ENCODE peak calls at places on chromosomes 3 and 15, in five cellular contexts. D is HFFc6, A is cardiac fibroblast, L is neural crest cell, H is RWPE1. K is an unnamed sample.

GRCh38 chr3:72520690-72521308 is 327.4 kb downstream of the SHQ1 start:
- DNase-seq in D (peak), H (peak), L (no peak), A (peak), K (peak)

GRCh38 chr3:106299300-106300098 is 430.7 kb upstream of the CBLB start:
- DNase-seq in H (peak), A (peak), L (no peak), D (peak), K (peak)

GRCh38 chr3:196813903-196814302 is 53.8 kb upstream of the SENP5 start:
- DNase-seq in L (no peak), H (no peak), A (peak), D (peak), K (no peak)

GRCh38 chr15:77815015-77815414 is 182.3 kb upstream of the LINGO1 start:
- DNase-seq in A (no peak), H (no peak), D (no peak), L (no peak), K (no peak)

GRCh38 chr3:49799761-49800160 is at the start of gene CDHR4:
- DNase-seq in D (peak), A (peak), L (no peak), H (peak), K (peak)

GRCh38 chr15:79115971-79116370 is 25.4 kb upstream of the RASGRF1 start:
- DNase-seq in H (no peak), L (no peak), D (no peak), A (no peak), K (no peak)

GRCh38 chr3:177931346-177931745 is 604.9 kb upstream of the KCNMB2 start:
- DNase-seq in L (no peak), A (peak), D (no peak), H (no peak), K (no peak)

GRCh38 chr3:50292159-50292923 is at the start of gene IFRD2:
- DNase-seq in H (peak), L (peak), A (peak), D (peak), K (peak)

GRCh38 chr3:170903123-170903522 is 5.3 kb downstream of the EIF5A2 start:
- DNase-seq in A (no peak), H (no peak), L (no peak), D (no peak), K (no peak)

GRCh38 chr3:63970596-63971468 is 52.5 kb downstream of the PSMD6 start:
- DNase-seq in H (no peak), L (peak), A (no peak), D (no peak), K (no peak)

GRCh38 chr3:11591401-11592266 is 52.1 kb downstream of the VGLL4 start:
- DNase-seq in L (peak), D (peak), A (peak), H (peak), K (no peak)

GRCh38 chr15:88403461-88403860 is 63.7 kb downstream of the MRPL46 start:
- DNase-seq in A (no peak), H (no peak), L (no peak), D (no peak), K (no peak)

GRCh38 chr15:28132524-28133275 is 33.6 kb upstream of the OCA2 start:
- DNase-seq in D (peak), L (no peak), A (peak), H (no peak), K (no peak)

GRCh38 chr3:10937141-10937825 is 55.3 kb upstream of the SLC6A1 start:
- DNase-seq in L (no peak), D (no peak), H (no peak), A (no peak), K (no peak)

GRCh38 chr3:39780352-39780751 is 29.1 kb upstream of the MYRIP start:
- DNase-seq in D (no peak), A (no peak), L (no peak), H (no peak), K (no peak)

GRCh38 chr3:30894521-30895289 is at the start of gene GADL1:
- DNase-seq in H (peak), D (no peak), L (peak), A (peak), K (no peak)

DNA sequence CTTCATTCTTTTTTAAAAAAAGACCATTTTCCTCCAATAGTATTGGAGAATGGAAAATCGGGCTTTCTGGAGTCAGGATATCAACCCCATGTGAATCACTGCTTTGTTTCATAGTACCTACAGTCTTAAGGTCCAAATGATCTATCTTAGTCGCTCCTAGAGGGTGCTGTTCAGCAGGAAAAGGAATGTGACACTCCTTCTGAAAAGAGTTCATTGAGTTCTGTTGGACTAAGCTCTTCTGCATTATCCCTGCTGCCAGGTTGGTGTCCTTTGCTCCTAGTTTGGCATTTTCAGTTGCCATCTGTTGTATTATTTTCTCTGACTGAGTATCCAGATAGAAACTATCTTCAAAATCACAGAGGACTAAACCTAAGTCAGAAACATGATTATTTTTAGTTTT is 57.2 kb downstream of the POLQ start:
- DNase-seq in D (no peak), A (peak), L (no peak), H (peak), K (peak)
- TF ChIP-seq CTCF in D (peak), A (no peak), L (no peak), H (no peak), K (no peak)

DNA sequence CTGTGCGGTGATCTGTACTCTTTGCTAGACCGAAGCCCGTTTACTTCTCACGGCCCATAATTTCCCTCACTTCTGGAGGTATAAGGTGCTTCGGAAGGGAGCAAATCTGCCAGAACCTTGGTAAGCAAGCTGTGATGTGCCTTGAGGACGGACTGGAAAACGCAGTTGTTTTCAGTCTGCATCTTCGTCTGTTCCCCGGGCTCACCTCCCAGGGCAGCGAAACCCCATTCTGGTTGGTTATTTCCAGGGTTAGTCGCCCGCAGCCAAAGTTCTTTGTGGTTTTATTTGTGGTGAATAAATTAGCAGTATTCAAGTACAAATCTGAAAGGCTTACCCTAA is 401 bp downstream of the RAMAC start:
- DNase-seq in L (no peak), H (no peak), D (no peak), A (no peak), K (no peak)
- TF ChIP-seq CTCF in L (no peak), H (no peak), D (no peak), A (no peak), K (no peak)

DNA sequence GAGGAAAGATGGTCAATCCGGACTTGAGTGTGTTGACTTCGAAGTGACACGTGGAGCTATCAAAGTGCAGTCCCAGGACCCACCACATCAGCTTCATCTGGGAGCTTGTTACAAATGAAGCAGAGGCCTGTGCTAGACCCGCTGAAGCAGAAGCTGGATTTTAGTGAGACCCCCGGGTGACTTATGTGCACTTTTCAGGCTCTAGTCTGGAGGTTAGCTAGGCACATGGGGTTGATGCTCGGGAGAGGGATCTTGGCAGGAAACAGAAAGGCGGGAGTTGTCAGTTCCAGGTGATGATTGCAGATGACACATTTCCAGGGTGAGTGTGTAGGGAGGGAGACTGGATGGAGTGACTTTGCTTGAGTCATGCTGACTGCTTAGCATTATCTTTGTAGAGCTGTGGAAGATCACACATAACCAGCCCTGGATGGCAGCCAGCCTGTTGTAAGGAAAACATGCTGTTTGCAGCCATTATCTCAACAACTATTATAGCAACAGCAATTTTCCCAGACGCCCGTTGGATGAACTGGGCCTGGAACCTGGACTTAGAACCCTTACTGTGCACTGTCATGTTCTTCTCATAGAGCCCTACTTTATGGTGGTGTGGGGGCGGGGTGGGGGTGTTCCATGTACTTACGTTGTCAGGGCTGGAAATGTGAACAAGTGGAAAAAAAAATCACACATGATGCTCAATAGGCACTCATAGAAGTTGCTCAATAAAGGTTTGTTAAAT is 122.4 kb downstream of the THSD4 start:
- DNase-seq in A (peak), D (peak), H (peak), L (no peak), K (peak)
- TF ChIP-seq CTCF in A (no peak), D (peak), H (no peak), L (no peak), K (no peak)

GRCh38 chr15:83653639-83654378 is at the start of gene ADAMTSL3:
- DNase-seq in L (peak), D (no peak), H (peak), A (peak), K (peak)
- TF ChIP-seq CTCF in L (no peak), D (no peak), H (peak), A (no peak), K (no peak)

GRCh38 chr3:54299169-54299935 is 177.0 kb downstream of the CACNA2D3 start:
- DNase-seq in H (no peak), L (no peak), D (no peak), A (no peak), K (no peak)

DNA sequence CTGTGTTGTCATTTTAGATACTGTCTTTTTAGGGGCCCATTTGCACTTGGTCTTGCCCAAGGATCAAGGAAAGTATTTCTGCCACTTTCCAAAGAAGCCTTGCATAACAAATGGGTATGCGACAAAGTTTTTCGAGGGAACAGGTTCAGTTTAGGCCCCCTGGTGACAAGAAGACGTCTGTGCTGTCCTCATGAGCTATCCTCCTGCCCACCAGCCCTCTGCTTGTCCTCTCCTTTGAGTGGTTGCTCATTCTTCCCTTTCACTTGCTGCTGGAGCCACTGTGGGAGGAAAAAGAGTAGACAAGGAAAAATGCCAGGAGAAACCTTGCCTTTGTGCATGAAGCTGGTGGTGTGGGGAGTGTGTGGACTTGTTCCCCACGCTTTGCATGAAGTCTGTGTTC is 171.9 kb downstream of the CACNA2D3 start:
- DNase-seq in L (no peak), A (no peak), D (no peak), H (no peak), K (no peak)
- TF ChIP-seq CTCF in L (peak), A (no peak), D (no peak), H (no peak), K (no peak)

GRCh38 chr3:98801042-98801747 is 38.1 kb downstream of the ST3GAL6 start:
- DNase-seq in D (no peak), A (no peak), H (no peak), L (no peak), K (no peak)
- TF ChIP-seq CTCF in D (peak), A (peak), H (no peak), L (no peak), K (peak)

GRCh38 chr15:58308742-58309355 is 122.9 kb upstream of the LIPC start:
- DNase-seq in L (no peak), H (no peak), A (no peak), D (no peak), K (no peak)
- TF ChIP-seq CTCF in L (no peak), H (no peak), A (no peak), D (peak), K (no peak)

DNA sequence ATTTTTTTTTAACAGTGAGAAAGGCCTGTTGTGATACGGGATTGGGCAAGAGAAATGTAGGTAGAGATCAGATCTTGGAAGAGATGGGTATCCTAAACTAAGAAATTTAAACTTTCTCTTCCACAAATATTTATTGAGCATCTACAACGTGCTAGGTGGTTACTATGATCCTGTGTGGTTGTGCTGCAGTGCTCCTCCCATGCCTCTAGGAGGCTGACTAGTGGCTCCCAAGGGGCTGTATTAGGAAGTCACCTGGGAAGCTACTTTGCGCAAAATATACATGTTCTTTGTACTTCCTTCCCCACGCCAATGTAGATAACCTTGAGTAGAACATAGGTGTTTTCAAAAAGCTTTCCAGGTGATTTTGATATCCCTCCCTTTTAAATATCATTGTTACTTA is 27.2 kb downstream of the USP3 start:
- DNase-seq in L (no peak), D (no peak), H (no peak), A (no peak), K (no peak)
- TF ChIP-seq CTCF in L (peak), D (peak), H (no peak), A (peak), K (peak)

GRCh38 chr3:190737451-190737850 is 125.0 kb downstream of the GMNC start:
- DNase-seq in A (no peak), D (no peak), H (no peak), L (no peak), K (no peak)

GRCh38 chr3:190738756-190739155 is 123.7 kb downstream of the GMNC start:
- DNase-seq in A (no peak), L (no peak), H (no peak), D (no peak), K (no peak)

GRCh38 chr3:190739726-190740230 is 122.7 kb downstream of the GMNC start:
- DNase-seq in D (no peak), L (no peak), H (no peak), A (peak), K (no peak)

GRCh38 chr3:190747566-190747965 is 114.9 kb downstream of the GMNC start:
- DNase-seq in A (peak), D (no peak), L (no peak), H (no peak), K (no peak)

GRCh38 chr3:190741788-190742187 is 120.7 kb downstream of the GMNC start:
- DNase-seq in H (no peak), A (no peak), L (no peak), D (no peak), K (no peak)
- TF ChIP-seq CTCF in H (no peak), A (no peak), L (no peak), D (no peak), K (no peak)

K was measured in MCF 10A.